ENCODE peak calls at places on chromosomes 6 and 20, in nine cellular contexts. Y is naive thymus-derived CD4-positive, alpha-beta T cell; F is mucosa of descending colon; D is WERI-Rb-1; K is fibroblast of lung; X is pancreas; U is Peyer's patch; S is heart left ventricle; A is ovary. B is an unnamed sample.

GRCh38 chr6:43707767-43708166 is 20.2 kb upstream of the MRPS18A start:
- DNase-seq in Y (no peak), F (no peak), D (no peak), K (no peak), X (no peak), U (no peak), S (no peak), A (no peak), B (no peak)

GRCh38 chr6:53437557-53438202 is 88.9 kb upstream of the ELOVL5 start:
- DNase-seq in Y (no peak), F (no peak), D (peak; percentile 54), K (peak; percentile 89), X (no peak), U (no peak), S (no peak), A (no peak), B (peak; percentile 46)

GRCh38 chr20:63778034-63778752 is 38.6 kb downstream of the SLC2A4RG start:
- DNase-seq in Y (no peak), F (peak; percentile 22), D (no peak), K (peak; percentile 12), X (no peak), U (no peak), S (peak; percentile 23), A (no peak), B (no peak)

GRCh38 chr20:12788936-12789335 is 219.8 kb upstream of the SPTLC3 start:
- DNase-seq in Y (no peak), F (no peak), D (no peak), K (no peak), X (no peak), U (no peak), S (no peak), A (no peak), B (no peak)

GRCh38 chr6:21142716-21143115 is 450.8 kb upstream of the SOX4 start:
- DNase-seq in Y (no peak), F (no peak), D (no peak), K (no peak), X (no peak), U (no peak), S (no peak), A (no peak), B (no peak)

GRCh38 chr20:4886771-4887527 is 114.4 kb downstream of the SLC23A2 start:
- DNase-seq in Y (no peak), F (no peak), D (no peak), K (no peak), X (no peak), U (no peak), S (no peak), A (no peak), B (no peak)

GRCh38 chr20:41560971-41561370 is 57.2 kb downstream of the CHD6 start:
- DNase-seq in Y (no peak), F (no peak), D (no peak), K (no peak), X (no peak), U (no peak), S (no peak), A (no peak), B (no peak)

GRCh38 chr20:48282591-48283228 is 497.4 kb upstream of the SULF2 start:
- DNase-seq in Y (no peak), F (no peak), D (no peak), K (no peak), X (no peak), U (no peak), S (no peak), A (no peak), B (no peak)

GRCh38 chr6:119720160-119720559 is 370.6 kb upstream of the MAN1A1 start:
- DNase-seq in Y (no peak), F (no peak), D (no peak), K (no peak), X (no peak), U (no peak), S (no peak), A (no peak), B (no peak)

GRCh38 chr6:85402922-85403321 is 47.0 kb upstream of the NT5E start:
- DNase-seq in Y (no peak), F (no peak), D (no peak), K (no peak), X (no peak), U (no peak), S (no peak), A (no peak), B (no peak)

GRCh38 chr20:37846573-37846972 is 56.4 kb upstream of the VSTM2L start:
- DNase-seq in Y (no peak), F (no peak), D (no peak), K (no peak), X (no peak), U (no peak), S (no peak), A (no peak), B (no peak)

GRCh38 chr6:80547827-80548226 is 441.4 kb downstream of the BCKDHB start:
- DNase-seq in Y (no peak), F (no peak), D (no peak), K (peak; percentile 94), X (no peak), U (no peak), S (no peak), A (no peak), B (no peak)

GRCh38 chr20:43095034-43095433 is 94.7 kb downstream of the PTPRT start:
- DNase-seq in Y (no peak), F (no peak), D (no peak), K (no peak), X (no peak), U (no peak), S (no peak), A (no peak), B (no peak)

GRCh38 chr20:19858972-19859371 is 100.9 kb downstream of the RIN2 start:
- DNase-seq in Y (no peak), F (no peak), D (no peak), K (peak; percentile 62), X (no peak), U (no peak), S (no peak), A (no peak), B (no peak)

GRCh38 chr6:169252805-169253189 is 849 bp downstream of the THBS2 start:
- DNase-seq in Y (no peak), F (no peak), D (no peak), K (peak; percentile 55), X (no peak), U (peak; percentile 25), S (no peak), A (no peak), B (no peak)

GRCh38 chr6:125811259-125811658 is 20.5 kb downstream of the NCOA7 start:
- DNase-seq in Y (no peak), F (no peak), D (no peak), K (no peak), X (no peak), U (no peak), S (no peak), A (no peak), B (no peak)

GRCh38 chr20:39277185-39277584 is 315.0 kb downstream of the DHX35 start:
- DNase-seq in Y (no peak), F (no peak), D (no peak), K (no peak), X (no peak), U (no peak), S (no peak), A (no peak), B (no peak)

GRCh38 chr20:47696856-47697255 is 88.4 kb downstream of the SULF2 start:
- DNase-seq in Y (no peak), F (no peak), D (no peak), K (no peak), X (no peak), U (no peak), S (peak; percentile 28), A (no peak), B (no peak)

GRCh38 chr6:32885698-32886286 is 31.8 kb downstream of the PSMB9 start:
- DNase-seq in Y (peak; percentile 55), F (no peak), D (no peak), K (peak; percentile 52), X (no peak), U (no peak), S (no peak), A (no peak), B (peak; percentile 89)

GRCh38 chr6:37784585-37784967 is 35.0 kb upstream of the ZFAND3 start:
- DNase-seq in Y (no peak), F (no peak), D (no peak), K (no peak), X (no peak), U (no peak), S (no peak), A (no peak), B (no peak)
- H3K4me3 ChIP-seq in Y (no peak overlapping the region), F (no peak overlapping the region), D (no peak overlapping the region), K (no peak overlapping the region), X (peak overlapping the region; percentile 35), U (peak overlapping the region; percentile 49), S (peak overlapping the region; percentile 66), A (peak overlapping the region; percentile 30), B (no peak overlapping the region)

DNA sequence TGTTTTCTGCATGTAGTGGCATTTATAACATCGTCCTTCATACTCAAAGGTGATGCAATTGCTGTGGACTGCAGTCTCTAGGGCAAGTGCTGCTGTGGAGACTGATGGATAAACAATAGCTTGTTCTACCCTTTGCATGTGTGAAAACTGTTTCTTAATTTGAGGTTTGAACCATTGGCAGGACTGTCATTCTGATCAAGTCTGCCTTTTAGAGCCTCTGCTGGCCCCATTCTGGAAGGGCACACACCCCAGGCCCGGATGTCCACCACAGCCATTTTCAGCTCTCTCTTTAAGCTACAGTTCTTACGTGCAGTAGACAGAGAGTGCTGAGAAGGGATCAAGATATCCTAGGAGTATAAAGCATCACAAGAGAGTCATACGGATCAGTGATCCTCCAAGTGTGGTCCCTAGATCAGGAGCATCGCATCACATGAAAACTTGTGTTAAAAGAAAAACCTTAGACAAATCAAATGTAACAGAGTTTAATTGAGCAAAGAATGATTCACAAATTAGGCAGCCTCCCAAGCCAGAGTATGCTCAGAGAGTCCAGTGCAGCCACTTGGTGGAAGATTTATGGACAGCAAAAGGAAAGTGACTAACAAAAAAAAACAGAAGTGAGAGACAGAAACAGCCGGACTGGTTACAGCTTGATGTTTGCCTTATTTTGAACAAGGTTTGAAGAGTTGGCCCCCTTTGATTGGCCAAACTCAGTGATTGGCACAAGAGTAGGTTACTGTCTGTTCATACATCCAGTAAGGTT is 52.0 kb downstream of the FRK start:
- DNase-seq in Y (no peak), F (no peak), D (no peak), K (peak; percentile 80), X (no peak), U (no peak), S (no peak), A (no peak), B (no peak)
- H3K4me3 ChIP-seq in Y (no peak overlapping the region), F (no peak overlapping the region), D (no peak overlapping the region), K (peak overlapping the region; percentile 2), X (no peak overlapping the region), U (no peak overlapping the region), S (peak overlapping the region; percentile 10), A (no peak overlapping the region), B (no peak overlapping the region)

GRCh38 chr20:50691585-50692552 is 527 bp upstream of the RIPOR3 start:
- DNase-seq in Y (no peak), F (no peak), D (no peak), K (peak; percentile 64), X (no peak), U (no peak), S (no peak), A (no peak), B (no peak)
- H3K4me3 ChIP-seq in Y (no peak overlapping the region), F (no peak overlapping the region), D (no peak overlapping the region), K (peak overlapping the region; percentile 67), X (peak overlapping the region; percentile 26), U (peak overlapping the region; percentile 55), S (peak overlapping the region; percentile 59), A (peak overlapping the region; percentile 41), B (no peak overlapping the region)

DNA sequence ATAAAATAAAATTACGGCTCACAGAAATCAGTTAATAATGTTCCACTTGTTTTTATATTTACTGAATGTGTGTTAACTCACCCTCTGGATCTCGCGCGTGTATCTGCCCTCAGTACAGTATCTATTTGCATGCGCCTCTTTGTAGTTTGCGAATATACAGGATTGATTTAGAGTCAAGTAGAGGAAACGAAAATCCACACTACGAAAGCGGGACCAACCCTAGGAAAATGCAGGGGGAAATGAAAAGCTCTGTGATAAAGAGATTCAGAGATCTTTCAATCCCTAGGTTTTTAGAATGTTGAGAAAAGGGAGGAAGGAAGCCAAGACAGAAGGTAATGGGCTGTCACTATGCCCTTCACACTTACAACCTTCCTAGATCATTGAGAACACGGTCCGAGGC is 928 bp upstream of the FUT9 start:
- DNase-seq in Y (no peak), F (no peak), D (no peak), K (no peak), X (no peak), U (no peak), S (no peak), A (no peak), B (no peak)
- H3K4me3 ChIP-seq in Y (no peak overlapping the region), F (no peak overlapping the region), D (peak overlapping the region; percentile 69), K (no peak overlapping the region), X (peak overlapping the region; percentile 60), U (no peak overlapping the region), S (no peak overlapping the region), A (no peak overlapping the region), B (no peak overlapping the region)

B was measured in CD4-positive, CD25-positive, alpha-beta regulatory T cell.